ENCODE peak calls at places on chromosomes 13 and 19, in four cellular contexts. D is tibial artery, K is AG09309, A is cardiac fibroblast. X is an unnamed sample.

GRCh38 chr13:50268500-50268899 is 253.3 kb downstream of the KCNRG start:
- DNase-seq in A (peak), D (no peak), K (no peak), X (no peak)

GRCh38 chr19:55473613-55474012 is 2.8 kb upstream of the ZNF628 start:
- DNase-seq in D (no peak), A (no peak), K (no peak), X (no peak)

GRCh38 chr19:35592226-35592625 is 6.3 kb downstream of the PMIS2 start:
- DNase-seq in K (no peak), D (no peak), A (peak), X (no peak)

GRCh38 chr13:99051768-99052455 is 74.0 kb upstream of the DOCK9 start:
- DNase-seq in D (no peak), K (no peak), A (no peak), X (no peak)

GRCh38 chr13:111281751-111282311 is 38.6 kb upstream of the TEX29 start:
- DNase-seq in A (peak), D (no peak), K (peak), X (peak)

GRCh38 chr13:32233062-32233461 is 82.1 kb downstream of the ZAR1L start:
- DNase-seq in D (no peak), K (no peak), A (no peak), X (no peak)

GRCh38 chr19:52270266-52270885 is 989 bp downstream of the ZNF766 start:
- DNase-seq in A (no peak), K (no peak), D (no peak), X (no peak)

GRCh38 chr13:100290165-100290801 is 201.4 kb downstream of the PCCA start:
- DNase-seq in K (no peak), A (no peak), D (no peak), X (no peak)

GRCh38 chr19:55689366-55690108 is 14.5 kb downstream of the EPN1 start:
- DNase-seq in K (no peak), A (no peak), D (no peak), X (no peak)

DNA sequence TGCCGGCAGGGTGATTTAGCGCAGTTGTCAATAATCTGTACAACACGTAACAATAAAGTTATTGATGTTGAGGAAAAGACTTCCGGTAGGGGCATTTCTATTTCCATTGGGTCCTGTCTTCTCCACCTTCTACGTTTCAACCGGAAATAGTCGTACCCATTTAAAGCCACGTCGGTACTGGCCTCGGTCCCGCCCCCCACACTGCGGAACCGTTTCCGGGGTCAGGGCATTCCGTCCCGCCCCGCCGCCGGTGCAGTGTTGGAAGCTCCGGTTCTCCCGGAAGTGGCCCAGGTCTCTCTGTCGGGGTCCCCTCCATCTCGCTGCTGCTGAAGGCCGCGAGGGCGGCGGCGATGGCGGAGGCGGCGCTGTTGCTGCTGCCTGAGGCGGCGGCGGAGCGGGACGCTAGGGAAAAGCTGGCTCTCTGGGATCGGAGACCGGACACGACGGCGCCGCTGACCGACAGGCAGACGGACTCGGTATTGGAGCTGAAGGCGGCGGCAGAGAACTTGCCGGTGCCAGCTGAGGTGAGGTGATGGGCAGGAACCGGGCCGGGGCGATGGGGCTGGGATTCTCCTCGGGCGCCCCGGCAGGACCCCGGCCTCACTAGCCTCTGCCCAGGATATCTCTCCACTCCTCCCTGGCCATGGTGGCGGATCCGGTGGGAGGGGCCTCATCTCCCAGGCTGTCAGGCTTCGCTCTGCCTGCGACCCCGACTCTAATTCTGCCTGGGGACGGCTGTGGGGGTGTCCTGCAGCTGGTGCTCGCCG is at the start of gene COG3:
- DNase-seq in D (peak), A (peak), K (peak), X (peak)
- TF ChIP-seq CTCF in D (peak), A (no peak), K (no peak), X (no peak)

DNA sequence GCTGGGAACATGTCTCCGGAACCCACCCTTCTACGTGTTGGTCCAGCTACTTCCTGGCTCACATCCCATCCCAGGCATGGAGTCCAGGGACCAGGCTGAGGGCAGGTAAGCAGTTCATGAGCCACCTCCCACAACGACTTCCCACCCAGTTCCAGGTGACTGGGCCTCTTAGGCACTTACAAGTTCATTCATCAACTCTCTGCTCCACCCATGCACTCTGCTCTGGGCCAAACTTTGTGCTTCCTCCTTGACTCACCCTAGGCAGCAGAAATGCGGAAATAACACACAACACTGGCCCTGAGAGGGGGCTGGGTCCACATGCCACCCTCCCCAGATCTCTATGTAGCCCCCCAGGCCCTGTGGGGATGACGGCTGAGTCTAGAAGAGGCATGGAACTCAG is 20.5 kb downstream of the IQCN start:
- DNase-seq in K (no peak), A (peak), D (no peak), X (no peak)
- H3K4me3 ChIP-seq in K (no peak), A (no peak), D (no peak), X (no peak)

DNA sequence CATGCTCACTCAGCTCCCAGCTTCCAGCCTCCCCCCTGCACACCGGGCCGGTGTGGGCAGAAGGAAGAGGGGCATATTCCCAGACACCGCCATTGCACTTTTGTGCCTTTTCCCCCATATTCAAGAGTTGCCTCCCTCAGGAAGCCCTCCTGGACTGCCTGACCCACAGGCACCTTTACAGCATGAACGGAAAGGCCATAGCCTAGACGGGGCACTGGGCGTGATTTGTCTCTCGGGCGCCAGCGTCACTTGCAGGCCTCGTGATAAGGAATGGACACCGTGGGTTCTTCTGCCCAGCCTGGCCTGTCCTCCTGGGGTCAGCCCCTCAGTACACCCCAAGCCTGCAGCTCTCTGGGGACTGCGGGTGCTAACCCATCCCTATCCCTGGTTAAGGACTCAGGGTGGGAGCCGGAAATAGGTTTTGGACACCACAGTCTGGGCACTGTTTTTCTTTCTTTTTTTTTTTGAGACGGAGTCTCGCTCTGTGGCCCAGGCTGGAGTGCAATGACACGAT is 933 bp upstream of the UQCR11 start:
- DNase-seq in A (no peak), D (no peak), K (no peak), X (no peak)
- TF ChIP-seq CTCF in A (no peak), D (no peak), K (no peak), X (no peak)

GRCh38 chr19:48991011-48991609 is 2.0 kb downstream of the GYS1 start:
- DNase-seq in D (no peak), K (no peak), A (no peak), X (no peak)
- H3K4me3 ChIP-seq in D (peak), K (peak), A (peak), X (peak)

DNA sequence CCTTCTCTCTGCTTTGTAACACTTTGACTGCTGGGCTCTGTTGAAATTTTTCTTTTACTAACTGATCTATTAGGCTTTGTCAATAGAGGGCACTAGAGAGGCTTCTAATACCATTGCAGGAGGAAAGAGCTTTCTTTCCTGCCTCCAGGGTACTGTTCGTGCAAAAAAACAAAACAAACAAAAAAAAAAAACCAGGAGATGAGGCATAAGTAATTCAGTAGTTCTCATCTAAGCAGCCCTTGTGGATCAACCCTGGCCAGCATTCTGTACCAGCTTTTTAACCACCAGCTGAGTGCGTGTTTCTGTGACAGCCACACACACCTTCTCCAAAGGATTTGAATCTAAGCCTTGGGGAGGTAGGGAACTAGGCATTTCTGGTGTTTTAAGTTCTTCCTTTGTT is 1707.6 kb upstream of the SLC10A2 start:
- DNase-seq in D (no peak), K (no peak), A (peak), X (peak)
- TF ChIP-seq CTCF in D (peak), K (peak), A (peak), X (peak)

GRCh38 chr19:47547175-47547574 is 25.8 kb downstream of the ZNF541 start:
- DNase-seq in K (no peak), D (no peak), A (no peak), X (no peak)
- H3K4me3 ChIP-seq in K (no peak), D (no peak), A (no peak), X (no peak)

GRCh38 chr13:46146898-46147297 is 35.1 kb downstream of the LCP1 start:
- DNase-seq in A (peak), D (no peak), K (no peak), X (no peak)
- TF ChIP-seq CTCF in A (peak), D (no peak), K (peak), X (peak)

DNA sequence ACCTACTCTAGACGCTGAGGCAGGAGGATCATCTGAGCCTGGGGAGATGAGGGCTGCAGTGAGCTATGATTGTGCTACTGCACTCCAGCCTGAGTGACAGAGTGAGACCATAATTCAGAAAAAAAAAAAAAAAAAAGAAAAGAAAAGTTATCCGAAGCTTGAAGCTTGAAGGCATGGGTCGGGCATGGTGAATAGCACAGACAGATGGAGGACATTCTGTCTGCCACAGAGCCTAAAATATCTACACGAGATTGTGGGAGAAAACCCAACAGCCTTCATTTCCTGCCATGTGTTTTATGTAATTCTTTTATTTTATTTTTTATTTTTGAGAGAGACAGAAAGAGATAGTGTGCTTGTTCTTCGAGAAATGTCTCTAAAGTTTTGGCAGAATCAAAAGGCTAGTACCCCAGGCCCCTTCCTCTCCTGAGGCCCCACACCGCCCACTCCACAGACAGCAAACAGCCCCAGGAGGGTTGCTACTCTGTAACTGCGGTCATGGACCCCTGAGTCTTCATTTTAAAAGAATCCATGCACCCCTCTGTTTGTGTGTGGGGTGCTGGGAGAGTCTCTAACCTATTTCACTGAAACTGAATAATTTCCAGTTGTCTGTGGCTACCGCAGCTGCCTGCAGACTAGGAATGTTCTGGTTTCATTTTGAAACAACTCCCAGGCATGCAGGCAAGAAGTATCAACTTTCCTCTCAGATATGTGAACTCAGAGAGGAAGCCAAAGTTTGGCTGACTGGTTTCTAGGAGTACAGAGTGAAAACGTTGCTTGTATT is 38.4 kb upstream of the RCBTB2 start:
- DNase-seq in D (no peak), A (peak), K (peak), X (peak)
- H3K4me3 ChIP-seq in D (peak), A (no peak), K (peak), X (peak)

DNA sequence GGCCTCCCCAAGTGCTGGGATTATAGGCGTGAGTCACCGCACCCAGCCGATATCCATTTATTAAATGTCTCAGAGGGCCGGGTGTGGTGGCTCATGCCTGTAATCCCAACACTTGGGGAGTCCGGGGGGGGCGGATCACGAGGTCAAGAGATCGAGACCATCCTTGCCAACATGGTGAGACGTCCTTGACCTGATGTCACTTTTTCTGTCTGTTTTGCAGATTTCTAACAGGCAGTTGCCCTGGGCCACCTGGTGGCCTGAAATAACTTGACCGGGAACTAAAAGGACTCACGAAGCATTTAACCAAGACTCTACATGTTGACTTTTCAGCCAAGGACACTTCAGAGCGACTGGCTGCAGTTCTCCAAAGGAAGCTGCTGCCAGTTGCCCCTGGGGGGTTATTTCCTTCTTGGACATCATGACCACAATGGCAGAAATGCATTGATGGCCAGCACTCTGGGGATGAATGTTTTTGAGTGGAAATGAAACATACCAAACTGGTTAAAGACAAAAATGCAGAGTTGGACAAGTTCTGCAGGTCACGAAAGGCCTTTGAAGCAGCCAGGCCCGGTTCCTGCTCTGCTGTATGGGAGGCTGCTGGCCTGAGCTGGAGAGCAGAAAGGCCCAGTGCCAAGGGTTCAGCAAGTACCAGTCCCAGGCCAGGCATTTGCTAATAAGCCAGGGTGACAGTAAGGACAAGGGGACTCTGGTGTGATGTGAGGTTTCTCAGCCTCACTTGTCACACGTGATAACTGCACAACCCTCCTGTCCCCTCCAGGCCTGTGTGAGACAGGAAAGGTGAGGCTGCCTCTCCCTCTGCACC is 8.3 kb downstream of the ZNF837 start:
- DNase-seq in A (no peak), K (no peak), D (no peak), X (no peak)
- TF ChIP-seq CTCF in A (peak), K (no peak), D (no peak), X (no peak)

DNA sequence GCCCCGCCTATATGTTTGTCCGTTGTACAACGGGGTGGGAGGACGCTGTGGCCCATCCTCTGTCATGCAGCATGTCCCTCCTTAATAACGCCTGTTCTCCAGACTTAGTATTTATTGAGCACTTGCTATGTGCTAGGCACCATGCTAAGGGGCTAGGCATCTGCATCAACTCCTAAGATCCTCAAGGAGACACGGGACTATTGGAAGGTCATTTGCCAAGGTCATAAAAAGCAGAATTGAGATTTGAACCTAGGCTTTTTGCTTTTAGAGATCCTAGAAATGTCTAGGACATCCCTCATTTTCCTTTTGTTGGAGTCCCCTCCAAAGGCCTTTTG is 1.8 kb upstream of the MAST1 start:
- DNase-seq in D (no peak), K (no peak), A (no peak), X (no peak)
- H3K4me3 ChIP-seq in D (no peak), K (no peak), A (no peak), X (no peak)

X was measured in AG04449.